ENCODE peak calls at places on chromosomes 1 and 21, in nine cellular contexts. L, K, V, W, Y, O, X, Q and B are unnamed samples.
A peak's percentile ranks its signal among the peaks of the same experiment; 100 is the strongest.

GRCh38 chr1:183609313-183609712 is 19.1 kb upstream of the NCF2 start:
- DNase-seq in L (no peak), X (no peak), O (peak; percentile 43), K (no peak), V (no peak), Y (peak; percentile 70), W (no peak), Q (peak; percentile 54), B (no peak)

GRCh38 chr1:70667771-70668170 is 256.7 kb downstream of the CTH start:
- DNase-seq in O (no peak), V (no peak), K (no peak), X (no peak), Y (no peak), L (no peak), Q (no peak), W (no peak), B (no peak)

GRCh38 chr1:17233675-17234074 is 15.2 kb upstream of the PADI3 start:
- DNase-seq in K (no peak), O (no peak), V (no peak), Y (no peak), L (no peak), X (no peak), Q (no peak), W (no peak), B (no peak)

GRCh38 chr1:15128520-15129313 is 24.8 kb upstream of the TMEM51 start:
- DNase-seq in L (peak; percentile 77), V (peak; percentile 35), X (peak; percentile 61), W (peak; percentile 84), Y (peak; percentile 61), O (peak; percentile 60), Q (no peak), K (peak; percentile 65), B (peak; percentile 31)

GRCh38 chr1:210882414-210883221 is 251.3 kb downstream of the KCNH1 start:
- DNase-seq in Q (peak; percentile 22), O (no peak), L (no peak), Y (no peak), V (no peak), K (no peak), X (no peak), W (no peak), B (no peak)

GRCh38 chr1:165355977-165356811 is at the start of gene LMX1A:
- DNase-seq in V (no peak), Q (no peak), X (no peak), O (no peak), L (no peak), K (no peak), Y (no peak), W (peak; percentile 32), B (no peak)

GRCh38 chr1:40929145-40929544 is 50.4 kb upstream of the CTPS1 start:
- DNase-seq in O (no peak), X (no peak), W (no peak), Q (no peak), V (no peak), L (no peak), K (no peak), Y (no peak), B (no peak)

GRCh38 chr1:178495158-178495557 is 1.6 kb downstream of the CLEC20A start:
- DNase-seq in X (no peak), O (no peak), L (no peak), Q (no peak), Y (no peak), W (no peak), V (no peak), K (no peak), B (no peak)

GRCh38 chr1:209648931-209649776 is 3.1 kb downstream of the LAMB3 start:
- DNase-seq in W (no peak), Q (no peak), Y (no peak), K (no peak), O (no peak), X (no peak), V (no peak), L (no peak), B (no peak)

GRCh38 chr1:247482747-247483146 is 24.8 kb upstream of the OR2B11 start:
- DNase-seq in K (no peak), V (no peak), O (no peak), X (no peak), Q (no peak), W (no peak), L (no peak), Y (no peak), B (no peak)

GRCh38 chr1:1001057-1001630 is 1.2 kb upstream of the HES4 start:
- DNase-seq in Q (no peak), Y (no peak), O (no peak), W (no peak), L (no peak), K (no peak), V (no peak), X (no peak), B (no peak)

GRCh38 chr1:172537366-172537765 is 4.4 kb downstream of the SUCO start:
- DNase-seq in Y (no peak), L (no peak), O (no peak), X (no peak), K (no peak), W (no peak), V (no peak), Q (no peak), B (no peak)

GRCh38 chr21:30634906-30635305 is at the start of gene KRTAP20-2:
- DNase-seq in W (no peak), V (no peak), X (no peak), Y (no peak), O (no peak), K (no peak), L (no peak), Q (no peak), B (no peak)

GRCh38 chr1:203117611-203118575 is 9.6 kb upstream of the ADORA1 start:
- DNase-seq in Y (peak; percentile 79), L (peak; percentile 68), K (peak; percentile 34), Q (peak; percentile 31), W (peak; percentile 90), X (no peak), O (no peak), V (peak; percentile 9), B (peak; percentile 21)

GRCh38 chr1:178086294-178087255 is 7.3 kb upstream of the RASAL2 start:
- DNase-seq in W (no peak), V (no peak), Q (no peak), K (no peak), O (no peak), Y (no peak), L (no peak), X (no peak), B (no peak)

GRCh38 chr1:53606197-53607095 is 132.5 kb downstream of the GLIS1 start:
- DNase-seq in V (no peak), O (no peak), X (no peak), K (no peak), W (no peak), Q (no peak), L (no peak), Y (no peak), B (no peak)

GRCh38 chr1:51063121-51063520 is 38.9 kb upstream of the C1orf185 start:
- DNase-seq in X (no peak), W (no peak), Y (no peak), L (no peak), K (no peak), O (no peak), Q (no peak), V (no peak), B (no peak)

GRCh38 chr1:18926315-18927081 is 24.1 kb upstream of the ALDH4A1 start:
- DNase-seq in V (no peak), Y (no peak), L (peak; percentile 75), K (peak; percentile 72), O (peak; percentile 53), X (peak; percentile 69), Q (peak; percentile 29), W (peak; percentile 56), B (peak; percentile 73)

GRCh38 chr1:152768847-152769533 is 6.0 kb upstream of the LCE1F start:
- DNase-seq in W (no peak), Y (no peak), X (no peak), Q (no peak), K (no peak), L (no peak), V (no peak), O (no peak), B (no peak)

GRCh38 chr1:150366416-150367296 is 2.7 kb downstream of the RPRD2 start:
- DNase-seq in X (no peak), L (no peak), Y (no peak), Q (no peak), V (no peak), K (no peak), O (peak; percentile 25), W (no peak), B (no peak)

GRCh38 chr1:116433283-116434257 is 60.5 kb downstream of the ATP1A1 start:
- DNase-seq in O (no peak), K (no peak), V (no peak), Q (peak; percentile 87), Y (no peak), X (no peak), L (no peak), W (no peak), B (no peak)

GRCh38 chr1:117051224-117052064 is 8.7 kb upstream of the TTF2 start:
- DNase-seq in W (no peak), V (no peak), L (no peak), Y (no peak), O (peak; percentile 24), X (peak; percentile 12), Q (no peak), K (peak; percentile 32), B (no peak)

GRCh38 chr21:45290948-45291612 is 3.4 kb upstream of the POFUT2 start:
- DNase-seq in Y (no peak), W (no peak), X (no peak), L (no peak), Q (no peak), K (no peak), O (no peak), V (no peak), B (no peak)

GRCh38 chr1:37177230-37177864 is 143.0 kb upstream of the GRIK3 start:
- DNase-seq in W (peak; percentile 54), K (peak; percentile 11), Y (peak; percentile 51), L (peak; percentile 31), O (peak; percentile 50), X (no peak), Q (no peak), V (no peak), B (no peak)

GRCh38 chr21:16742116-16742515 is 770.7 kb upstream of the CXADR start:
- DNase-seq in K (no peak), Q (no peak), V (no peak), L (no peak), W (no peak), Y (no peak), X (no peak), O (no peak), B (no peak)

GRCh38 chr1:224368409-224368808 is 11.7 kb downstream of the CNIH4 start:
- DNase-seq in O (no peak), X (no peak), Y (no peak), W (no peak), Q (no peak), L (no peak), V (no peak), K (no peak), B (no peak)

GRCh38 chr1:63669151-63669961 is 76.1 kb downstream of the PGM1 start:
- DNase-seq in V (no peak), K (no peak), X (no peak), L (no peak), Q (no peak), O (no peak), Y (no peak), W (no peak), B (no peak)

GRCh38 chr1:154784416-154784815 is 85.7 kb downstream of the KCNN3 start:
- DNase-seq in W (no peak), O (no peak), X (no peak), K (no peak), L (no peak), Q (no peak), Y (no peak), V (no peak), B (no peak)

GRCh38 chr1:3455630-3456448 is 1.4 kb downstream of the ARHGEF16 start:
- DNase-seq in V (no peak), O (no peak), X (no peak), Y (no peak), W (no peak), L (no peak), K (no peak), Q (no peak), B (no peak)

GRCh38 chr21:34298797-34299539 is 64.8 kb upstream of the KCNE2 start:
- DNase-seq in W (no peak), O (no peak), Q (no peak), V (no peak), X (no peak), K (no peak), Y (no peak), L (no peak), B (no peak)